ENCODE peak calls at places on chromosome 13, in nine cellular contexts. H is adrenal gland; O is CD4-positive, alpha-beta T cell; P is A549; Y is AG04450; M is neural progenitor cell; F is WERI-Rb-1; A is Caco-2; N is left lung. U is an unnamed sample.
A peak's percentile ranks its signal among the peaks of the same experiment; 100 is the strongest.

GRCh38 chr13:101785858-101786257 is 333.4 kb downstream of the ITGBL1 start:
- DNase-seq in H (no peak), O (no peak), P (peak; percentile 45), Y (no peak), M (peak; percentile 64), F (peak; percentile 86), A (peak; percentile 40), N (no peak), U (no peak)

GRCh38 chr13:73656863-73657262 is 477.3 kb downstream of the KLF12 start:
- DNase-seq in H (no peak), O (no peak), P (no peak), Y (no peak), M (no peak), F (no peak), A (no peak), N (no peak), U (no peak)

GRCh38 chr13:37143901-37144300 is 38.4 kb upstream of the CSNK1A1L start:
- DNase-seq in H (no peak), O (no peak), P (no peak), Y (no peak), M (no peak), F (no peak), A (no peak), N (no peak), U (no peak)

GRCh38 chr13:86282450-86282849 is 483.2 kb upstream of the SLITRK6 start:
- DNase-seq in H (no peak), O (no peak), P (no peak), Y (no peak), M (no peak), F (no peak), A (no peak), N (no peak), U (no peak)

GRCh38 chr13:43154083-43154739 is 130.8 kb downstream of the DNAJC15 start:
- DNase-seq in H (no peak), O (no peak), P (no peak), Y (no peak), M (no peak), F (no peak), A (no peak), N (no peak), U (no peak)

GRCh38 chr13:75319244-75319643 is 162.7 kb downstream of the TBC1D4 start:
- DNase-seq in H (no peak), O (no peak), P (no peak), Y (no peak), M (no peak), F (no peak), A (no peak), N (no peak), U (no peak)

GRCh38 chr13:111114362-111115050 is 604 bp upstream of the ARHGEF7 start:
- DNase-seq in H (peak; percentile 40), O (no peak), P (no peak), Y (no peak), M (peak; percentile 53), F (no peak), A (no peak), N (no peak), U (peak; percentile 76)

GRCh38 chr13:89518289-89519077 is 1829.0 kb upstream of the MIR17HG start:
- DNase-seq in H (no peak), O (no peak), P (no peak), Y (no peak), M (no peak), F (no peak), A (no peak), N (no peak), U (no peak)

GRCh38 chr13:74131206-74131605 is 3.0 kb downstream of the KLF12 start:
- DNase-seq in H (no peak), O (no peak), P (no peak), Y (no peak), M (no peak), F (no peak), A (no peak), N (no peak), U (no peak)

GRCh38 chr13:42048323-42048624 is 174 bp upstream of the DGKH start:
- DNase-seq in H (no peak), O (no peak), P (no peak), Y (no peak), M (no peak), F (no peak), A (no peak), N (no peak), U (no peak)

GRCh38 chr13:91574756-91575155 is 176.3 kb downstream of the GPC5 start:
- DNase-seq in H (no peak), O (no peak), P (no peak), Y (no peak), M (no peak), F (no peak), A (no peak), N (no peak), U (no peak)

GRCh38 chr13:35988648-35989081 is 142.5 kb downstream of the DCLK1 start:
- DNase-seq in H (peak; percentile 24), O (no peak), P (no peak), Y (no peak), M (no peak), F (no peak), A (no peak), N (no peak), U (no peak)

GRCh38 chr13:30486230-30487074 is 20.7 kb upstream of the HMGB1 start:
- DNase-seq in H (no peak), O (no peak), P (no peak), Y (no peak), M (no peak), F (no peak), A (peak; percentile 62), N (no peak), U (no peak)

GRCh38 chr13:18235172-18235571 is 946.5 kb downstream of the TUBA3C start:
- DNase-seq in H (no peak), O (no peak), P (no peak), Y (no peak), M (no peak), F (no peak), A (no peak), N (no peak), U (no peak)
- H3K9me3 ChIP-seq in H (no peaks in the 10 kb centered on the region), O (no peaks in the 10 kb centered on the region), P (no peaks in the 10 kb centered on the region), Y (peaks cover 50% of the 10 kb centered on the region), M (peaks cover 6% of the 10 kb centered on the region), F (peaks cover 3% of the 10 kb centered on the region), A (peaks cover 3% of the 10 kb centered on the region), N (no peaks in the 10 kb centered on the region), U (no peaks in the 10 kb centered on the region)

DNA sequence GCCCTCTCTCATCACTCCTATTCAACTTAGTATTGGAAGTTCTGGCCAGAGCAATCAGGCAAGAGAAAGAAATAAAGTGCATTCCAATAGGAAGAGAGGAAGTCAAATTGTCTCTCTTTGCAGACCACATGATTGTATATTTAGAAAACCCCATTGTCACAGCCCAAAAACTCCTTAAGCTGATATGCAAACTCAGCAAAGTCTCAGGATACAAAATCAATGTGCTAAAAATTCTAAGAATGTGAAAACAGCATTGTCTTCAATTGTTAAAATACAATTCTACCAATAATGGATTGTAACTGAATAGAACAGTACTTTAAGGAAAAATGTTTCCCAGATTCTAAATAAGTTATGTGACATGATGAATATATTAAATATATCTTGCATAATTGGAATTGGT is 2269.2 kb upstream of the PCDH20 start:
- DNase-seq in H (no peak), O (no peak), P (no peak), Y (no peak), M (no peak), F (no peak), A (no peak), N (no peak), U (no peak)
- H3K9me3 ChIP-seq in H (no peaks in the 10 kb centered on the region), O (no peaks in the 10 kb centered on the region), P (no peaks in the 10 kb centered on the region), Y (peaks cover 2% of the 10 kb centered on the region), M (no peaks in the 10 kb centered on the region), F (no peaks in the 10 kb centered on the region), A (no peaks in the 10 kb centered on the region), N (no peaks in the 10 kb centered on the region), U (peaks cover 7% of the 10 kb centered on the region)

DNA sequence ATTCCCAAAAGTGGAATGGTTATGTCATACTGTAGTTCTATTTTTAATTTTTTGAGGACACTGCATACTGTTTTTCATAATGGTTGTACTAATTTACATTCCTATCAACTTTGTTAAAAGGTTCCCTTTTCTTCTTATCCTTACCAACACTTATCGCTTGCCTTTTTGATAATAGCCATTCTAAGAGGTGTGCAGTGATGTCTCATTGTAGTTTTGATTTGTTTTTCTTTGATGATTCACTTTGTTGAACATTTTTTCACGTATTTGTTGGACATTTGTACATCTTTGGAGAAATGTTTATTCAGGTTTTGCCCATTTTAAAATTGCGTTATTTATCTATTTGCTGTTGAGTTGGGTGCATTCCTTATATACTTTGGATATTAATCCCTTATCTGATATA is 188.8 kb upstream of the SPRY2 start:
- DNase-seq in H (no peak), O (no peak), P (no peak), Y (no peak), M (no peak), F (no peak), A (no peak), N (no peak), U (no peak)
- H3K9me3 ChIP-seq in H (no peaks in the 10 kb centered on the region), O (no peaks in the 10 kb centered on the region), P (no peaks in the 10 kb centered on the region), Y (no peaks in the 10 kb centered on the region), M (no peaks in the 10 kb centered on the region), F (no peaks in the 10 kb centered on the region), A (no peaks in the 10 kb centered on the region), N (no peaks in the 10 kb centered on the region), U (no peaks in the 10 kb centered on the region)

GRCh38 chr13:48070942-48071341 is 24.0 kb downstream of the MED4 start:
- DNase-seq in H (no peak), O (no peak), P (no peak), Y (no peak), M (no peak), F (no peak), A (no peak), N (no peak), U (no peak)
- H3K9me3 ChIP-seq in H (no peaks in the 10 kb centered on the region), O (peaks cover 35% of the 10 kb centered on the region), P (peaks cover 11% of the 10 kb centered on the region), Y (peaks cover 40% of the 10 kb centered on the region), M (peaks cover 42% of the 10 kb centered on the region), F (peaks cover 4% of the 10 kb centered on the region), A (peaks cover 29% of the 10 kb centered on the region), N (no peaks in the 10 kb centered on the region), U (peaks cover 12% of the 10 kb centered on the region)

GRCh38 chr13:79918620-79919019 is 422.3 kb downstream of the SPRY2 start:
- DNase-seq in H (no peak), O (no peak), P (no peak), Y (no peak), M (peak; percentile 22), F (peak; percentile 27), A (no peak), N (no peak), U (no peak)

GRCh38 chr13:79915386-79915785 is 425.5 kb downstream of the SPRY2 start:
- DNase-seq in H (no peak), O (no peak), P (no peak), Y (no peak), M (no peak), F (peak; percentile 35), A (no peak), N (no peak), U (no peak)

GRCh38 chr13:79917628-79918027 is 423.3 kb downstream of the SPRY2 start:
- DNase-seq in H (no peak), O (no peak), P (no peak), Y (no peak), M (no peak), F (no peak), A (no peak), N (no peak), U (no peak)

GRCh38 chr13:79913141-79913827 is 427.6 kb downstream of the SPRY2 start:
- DNase-seq in H (no peak), O (no peak), P (no peak), Y (no peak), M (no peak), F (no peak), A (no peak), N (no peak), U (no peak)

GRCh38 chr13:79919109-79919508 is 421.8 kb downstream of the SPRY2 start:
- DNase-seq in H (no peak), O (no peak), P (no peak), Y (no peak), M (no peak), F (no peak), A (no peak), N (no peak), U (no peak)
- H3K9me3 ChIP-seq in H (no peaks in the 10 kb centered on the region), O (no peaks in the 10 kb centered on the region), P (no peaks in the 10 kb centered on the region), Y (no peaks in the 10 kb centered on the region), M (no peaks in the 10 kb centered on the region), F (no peaks in the 10 kb centered on the region), A (peaks cover 5% of the 10 kb centered on the region), N (no peaks in the 10 kb centered on the region), U (peaks cover 24% of the 10 kb centered on the region)